ENCODE peak calls at places on chromosomes 1 and 21, in five cellular contexts. C is lung; U is aorta; G is CD8-positive, alpha-beta T cell; S is tibial artery. R is an unnamed sample.

GRCh38 chr21:44849616-44850130 is 23.8 kb downstream of the PTTG1IP start:
- DNase-seq in G (no peak), S (peak; percentile 23), C (no peak), U (no peak), R (no peak)

GRCh38 chr1:184287001-184287400 is 99.8 kb upstream of the C1orf21 start:
- DNase-seq in G (no peak), S (no peak), C (no peak), U (no peak), R (no peak)

GRCh38 chr1:99737016-99737415 is 29.4 kb downstream of the FRRS1 start:
- DNase-seq in S (no peak), U (no peak), G (no peak), C (no peak), R (no peak)

GRCh38 chr1:40939320-40940059 is 40.0 kb upstream of the CTPS1 start:
- DNase-seq in U (no peak), C (no peak), G (no peak), S (peak; percentile 67), R (no peak)

GRCh38 chr1:192506741-192507155 is 68.8 kb upstream of the RGS1 start:
- DNase-seq in G (no peak), S (no peak), C (no peak), U (no peak), R (no peak)

GRCh38 chr1:109864960-109865611 is 45.6 kb upstream of the CSF1 start:
- DNase-seq in S (no peak), G (no peak), C (no peak), U (no peak), R (no peak)

GRCh38 chr1:83844546-83844945 is 154.4 kb downstream of the TTLL7 start:
- DNase-seq in S (no peak), U (no peak), C (no peak), G (no peak), R (no peak)

GRCh38 chr1:66176828-66177227 is 357.1 kb upstream of the SGIP1 start:
- DNase-seq in C (no peak), U (no peak), G (no peak), S (no peak), R (no peak)

GRCh38 chr1:202264300-202265075 is 70.9 kb downstream of the LGR6 start:
- DNase-seq in U (no peak), C (no peak), S (peak; percentile 46), G (no peak), R (no peak)

DNA sequence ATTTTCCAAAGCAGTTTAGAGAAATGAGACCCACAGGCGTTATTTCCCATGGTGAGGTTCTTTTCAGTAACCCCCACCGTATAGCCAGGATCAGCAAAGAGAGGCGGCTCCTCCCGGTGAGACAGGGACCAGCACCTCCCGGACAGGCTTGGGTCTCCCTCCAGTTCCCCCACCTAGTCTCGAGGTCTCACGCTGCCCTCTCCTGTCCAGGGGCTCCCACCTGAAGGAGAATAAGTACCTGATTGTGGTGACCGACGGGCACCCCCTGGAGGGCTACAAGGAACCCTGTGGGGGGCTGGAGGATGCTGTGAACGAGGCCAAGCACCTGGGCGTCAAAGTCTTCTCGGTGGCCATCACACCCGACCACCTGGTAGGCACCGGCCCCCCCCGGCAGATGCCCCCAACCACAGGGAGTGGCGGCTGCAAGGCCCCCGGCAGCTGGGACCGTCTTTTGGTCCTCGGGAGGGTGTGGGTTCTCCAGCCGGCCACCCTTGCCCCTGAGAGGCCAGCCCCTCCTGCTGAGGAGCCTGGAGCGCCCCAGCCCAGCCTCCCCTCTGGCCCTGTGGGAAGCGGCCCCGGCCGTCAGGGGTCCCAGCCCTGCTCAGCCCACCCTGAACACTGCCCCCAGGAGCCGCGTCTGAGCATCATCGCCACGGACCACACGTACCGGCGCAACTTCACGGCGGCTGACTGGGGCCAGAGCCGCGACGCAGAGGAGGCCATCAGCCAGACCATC is 4.9 kb downstream of the COL6A1 start:
- DNase-seq in U (peak; percentile 72), G (no peak), S (peak; percentile 66), C (no peak), R (no peak)
- H3K4me1 ChIP-seq in U (no peaks in the 10 kb centered on the region), G (peaks cover 5% of the 10 kb centered on the region), S (no peaks in the 10 kb centered on the region), C (peaks cover 2% of the 10 kb centered on the region), R (peaks cover 60% of the 10 kb centered on the region)

GRCh38 chr1:234578087-234578486 is 31.9 kb downstream of the IRF2BP2 start:
- DNase-seq in G (no peak), U (no peak), S (no peak), C (no peak), R (no peak)

GRCh38 chr1:234582186-234582585 is 27.8 kb downstream of the IRF2BP2 start:
- DNase-seq in U (no peak), G (no peak), C (no peak), S (no peak), R (no peak)

GRCh38 chr1:234581063-234581714 is 28.8 kb downstream of the IRF2BP2 start:
- DNase-seq in S (no peak), C (no peak), G (no peak), U (no peak), R (no peak)

GRCh38 chr1:234578735-234579134 is 31.2 kb downstream of the IRF2BP2 start:
- DNase-seq in U (no peak), C (no peak), G (no peak), S (no peak), R (no peak)

GRCh38 chr1:234579967-234580366 is 30.0 kb downstream of the IRF2BP2 start:
- DNase-seq in U (no peak), C (no peak), G (no peak), S (no peak), R (no peak)
- H3K4me3 ChIP-seq in U (no peak overlapping the region), C (no peak overlapping the region), G (no peak overlapping the region), S (no peak overlapping the region), R (no peak overlapping the region)

GRCh38 chr1:157478030-157478429 is 74.3 kb downstream of the FCRL5 start:
- DNase-seq in C (no peak), U (no peak), S (no peak), G (no peak), R (no peak)
- H3K9me3 ChIP-seq in C (no peaks in the 10 kb centered on the region), U (peaks cover 12% of the 10 kb centered on the region), S (peaks cover 24% of the 10 kb centered on the region), G (no peaks in the 10 kb centered on the region), R (no peaks in the 10 kb centered on the region)

GRCh38 chr1:206566976-206567375 is 45.3 kb downstream of the EIF2D start:
- DNase-seq in C (no peak), G (no peak), S (no peak), U (no peak), R (no peak)
- H3K4me1 ChIP-seq in C (peaks cover 8% of the 10 kb centered on the region), G (peaks cover 98% of the 10 kb centered on the region), S (no peaks in the 10 kb centered on the region), U (no peaks in the 10 kb centered on the region), R (no peaks in the 10 kb centered on the region)